ENCODE peak calls at places on chromosomes 16 and 17, in nine cellular contexts. K is cardiac fibroblast, R is mammary epithelial cell, N is ovary, L is heart left ventricle, S is GM13977, F is HL-60, P is GM20000, A is thoracic aorta. W is an unnamed sample.

GRCh38 chr17:50877838-50878237 is 11.7 kb upstream of the TOB1 start:
- DNase-seq in K (no peak), R (no peak), N (no peak), L (no peak), S (no peak), F (no peak), P (no peak), A (no peak), W (no peak)

GRCh38 chr16:79449067-79449466 is 151.5 kb downstream of the MAF start:
- DNase-seq in K (no peak), R (no peak), N (no peak), L (no peak), S (no peak), F (no peak), P (no peak), A (no peak), W (no peak)

GRCh38 chr17:28725660-28726395 is at the start of gene TLCD1:
- DNase-seq in K (peak), R (peak), N (peak), L (peak), S (peak), F (peak), P (peak), A (no peak), W (peak)

GRCh38 chr16:82384897-82385296 is 214.9 kb upstream of the MPHOSPH6 start:
- DNase-seq in K (no peak), R (no peak), N (no peak), L (no peak), S (no peak), F (no peak), P (no peak), A (no peak), W (no peak)

GRCh38 chr17:69870751-69871199 is 204.2 kb upstream of the KCNJ16 start:
- DNase-seq in K (peak), R (peak), N (no peak), L (no peak), S (no peak), F (no peak), P (no peak), A (no peak), W (no peak)

GRCh38 chr17:49676276-49676868 is 1.5 kb downstream of the SPOP start:
- DNase-seq in K (peak), R (peak), N (no peak), L (no peak), S (peak), F (peak), P (peak), A (no peak), W (peak)

GRCh38 chr16:89007371-89008249 is 30.6 kb upstream of the CBFA2T3 start:
- DNase-seq in K (no peak), R (no peak), N (no peak), L (peak), S (no peak), F (no peak), P (no peak), A (no peak), W (no peak)

GRCh38 chr17:75898791-75899190 is 2.0 kb upstream of the TRIM65 start:
- DNase-seq in K (no peak), R (no peak), N (no peak), L (no peak), S (no peak), F (no peak), P (no peak), A (no peak), W (no peak)

GRCh38 chr16:87562201-87562600 is 40.1 kb upstream of the JPH3 start:
- DNase-seq in K (no peak), R (no peak), N (no peak), L (no peak), S (no peak), F (no peak), P (no peak), A (no peak), W (no peak)

GRCh38 chr16:48491517-48491916 is 106.3 kb upstream of the SIAH1 start:
- DNase-seq in K (peak), R (no peak), N (no peak), L (no peak), S (no peak), F (no peak), P (no peak), A (no peak), W (no peak)

GRCh38 chr16:35492225-35492624 is 2032.8 kb downstream of the TP53TG3F start:
- DNase-seq in K (no peak), R (no peak), N (no peak), L (no peak), S (no peak), F (no peak), P (no peak), A (no peak), W (no peak)

GRCh38 chr16:68068926-68069325 is 16.2 kb upstream of the NFATC3 start:
- DNase-seq in K (no peak), R (no peak), N (no peak), L (no peak), S (no peak), F (no peak), P (no peak), A (no peak), W (no peak)

DNA sequence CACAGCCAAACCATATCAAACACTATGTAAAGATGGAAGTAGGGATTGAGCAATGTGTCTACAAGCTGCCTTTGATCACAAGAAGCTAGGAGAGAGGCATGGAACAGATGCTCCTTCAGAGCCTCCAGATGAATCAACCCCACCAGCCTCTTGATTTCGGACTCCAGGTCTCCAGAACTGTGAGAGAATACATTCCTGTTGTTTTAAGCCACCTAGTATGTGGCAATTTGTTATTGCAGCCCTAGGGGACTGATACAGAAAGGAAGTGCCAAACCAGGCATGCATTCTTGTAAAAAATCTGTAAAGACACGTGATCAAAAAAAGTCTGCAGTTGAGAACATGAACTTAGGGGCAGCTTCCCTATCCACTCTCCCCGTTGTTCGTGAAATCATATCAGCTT is 91.1 kb downstream of the C17orf67 start:
- DNase-seq in K (peak), R (no peak), N (no peak), L (no peak), S (no peak), F (peak), P (no peak), A (no peak), W (no peak)
- TF ChIP-seq CTCF in K (no peak), R (no peak), N (no peak), L (no peak), S (no peak), F (no peak), P (no peak), A (no peak), W (no peak)

DNA sequence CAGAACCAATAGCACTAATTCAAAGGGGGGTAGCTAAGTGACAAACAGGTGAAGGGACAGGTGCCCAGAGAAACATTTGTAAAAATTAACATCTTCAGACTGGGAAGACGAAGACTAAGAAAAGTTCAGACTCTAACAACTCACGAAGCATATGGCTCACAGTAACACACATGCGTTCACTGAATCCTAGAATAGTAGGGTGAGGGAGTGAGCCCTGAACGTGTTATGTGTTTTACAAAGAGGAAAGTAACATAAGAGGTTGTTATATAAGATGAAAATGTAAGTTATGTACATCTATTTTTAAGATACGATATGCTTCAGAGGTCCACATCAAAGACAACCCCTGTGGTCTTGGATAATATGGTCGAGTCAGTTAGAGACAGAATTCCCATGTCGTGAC is 15.2 kb downstream of the GSG1L2 start:
- DNase-seq in K (no peak), R (no peak), N (no peak), L (no peak), S (no peak), F (no peak), P (no peak), A (no peak), W (no peak)
- TF ChIP-seq CTCF in K (no peak), R (no peak), N (no peak), L (no peak), S (no peak), F (no peak), P (no peak), A (no peak), W (no peak)

GRCh38 chr17:40363480-40363838 is 1.1 kb downstream of the GJD3 start:
- DNase-seq in K (peak), R (no peak), N (no peak), L (peak), S (no peak), F (peak), P (no peak), A (no peak), W (no peak)

GRCh38 chr17:40361925-40362695 is 2.4 kb downstream of the GJD3 start:
- DNase-seq in K (no peak), R (no peak), N (no peak), L (no peak), S (no peak), F (no peak), P (no peak), A (no peak), W (no peak)

GRCh38 chr17:40364121-40364861 is at the start of gene GJD3:
- DNase-seq in K (no peak), R (no peak), N (no peak), L (peak), S (no peak), F (no peak), P (peak), A (no peak), W (peak)

GRCh38 chr17:40361063-40361924 is 3.2 kb downstream of the GJD3 start:
- DNase-seq in K (no peak), R (no peak), N (no peak), L (no peak), S (no peak), F (no peak), P (no peak), A (no peak), W (no peak)

GRCh38 chr17:40362696-40363479 is 1.6 kb downstream of the GJD3 start:
- DNase-seq in K (peak), R (peak), N (no peak), L (peak), S (peak), F (peak), P (peak), A (no peak), W (peak)
- TF ChIP-seq CTCF in K (peak), R (peak), N (no peak), L (peak), S (peak), F (peak), P (peak), A (peak), W (peak)

GRCh38 chr17:44191941-44192496 is 5.2 kb downstream of the TMUB2 start:
- DNase-seq in K (no peak), R (no peak), N (no peak), L (no peak), S (no peak), F (no peak), P (no peak), A (no peak), W (no peak)

GRCh38 chr17:44191389-44191788 is 4.6 kb downstream of the TMUB2 start:
- DNase-seq in K (no peak), R (no peak), N (no peak), L (peak), S (no peak), F (no peak), P (no peak), A (no peak), W (no peak)

GRCh38 chr17:44192750-44193149 is 6.0 kb downstream of the TMUB2 start:
- DNase-seq in K (no peak), R (no peak), N (no peak), L (no peak), S (no peak), F (no peak), P (no peak), A (no peak), W (no peak)

GRCh38 chr17:44190496-44190895 is 3.7 kb downstream of the TMUB2 start:
- DNase-seq in K (no peak), R (no peak), N (no peak), L (no peak), S (no peak), F (no peak), P (no peak), A (no peak), W (no peak)

DNA sequence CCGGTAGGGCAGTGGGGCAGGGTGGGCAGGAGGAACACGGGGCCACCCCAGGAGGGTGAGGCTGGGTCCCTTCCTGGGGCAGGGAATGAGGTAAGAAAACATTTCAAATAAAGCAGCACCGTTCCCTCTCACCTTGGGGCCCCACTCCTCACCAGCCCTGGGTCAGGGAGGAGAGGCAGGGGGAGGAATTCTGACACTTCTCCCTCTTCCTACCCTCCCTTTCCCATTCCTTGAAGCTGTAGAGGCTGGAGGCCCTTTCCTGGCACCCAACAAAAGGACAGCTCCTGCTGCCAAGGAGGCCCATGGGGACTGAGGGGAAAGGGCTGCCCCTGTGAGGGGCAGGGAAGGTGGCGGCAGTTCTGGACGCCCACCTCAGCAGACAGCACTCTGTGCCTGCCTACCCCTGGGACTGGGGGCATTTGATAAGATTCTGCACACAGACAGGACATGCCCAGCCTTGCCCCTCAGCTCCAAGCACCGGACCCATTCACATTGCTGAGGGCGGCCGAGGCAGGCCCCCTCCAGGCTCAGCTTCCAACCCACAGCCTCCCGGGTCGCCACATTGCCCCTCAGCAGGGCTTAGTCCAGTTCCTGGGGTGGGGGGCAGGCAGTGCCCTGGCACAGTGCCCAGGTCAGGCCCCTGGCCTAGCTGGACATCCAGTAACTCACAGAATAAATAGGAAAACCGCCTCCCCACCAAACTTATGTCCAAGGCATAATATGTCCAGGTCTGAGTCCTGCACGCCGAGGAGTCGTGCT is 6.2 kb downstream of the ATXN7L3 start:
- DNase-seq in K (no peak), R (no peak), N (no peak), L (no peak), S (no peak), F (no peak), P (no peak), A (no peak), W (no peak)
- TF ChIP-seq CTCF in K (no peak), R (no peak), N (no peak), L (no peak), S (no peak), F (no peak), P (no peak), A (no peak), W (no peak)

GRCh38 chr16:10280262-10281170 is 98.3 kb upstream of the GRIN2A start:
- DNase-seq in K (no peak), R (no peak), N (no peak), L (no peak), S (no peak), F (no peak), P (no peak), A (no peak), W (no peak)

GRCh38 chr16:10282367-10282766 is 100.1 kb upstream of the GRIN2A start:
- DNase-seq in K (no peak), R (no peak), N (no peak), L (no peak), S (no peak), F (no peak), P (no peak), A (no peak), W (no peak)

GRCh38 chr16:10277597-10277996 is 95.4 kb upstream of the GRIN2A start:
- DNase-seq in K (no peak), R (no peak), N (no peak), L (no peak), S (no peak), F (no peak), P (no peak), A (no peak), W (no peak)
- TF ChIP-seq CTCF in K (no peak), R (no peak), N (no peak), L (no peak), S (no peak), F (no peak), P (no peak), A (no peak), W (no peak)

GRCh38 chr16:27285676-27286196 is 17.2 kb upstream of the NSMCE1 start:
- DNase-seq in K (no peak), R (no peak), N (no peak), L (no peak), S (no peak), F (no peak), P (no peak), A (no peak), W (no peak)
- TF ChIP-seq CTCF in K (no peak), R (no peak), N (no peak), L (no peak), S (no peak), F (no peak), P (no peak), A (no peak), W (no peak)

GRCh38 chr16:70345840-70346239 is 863 bp upstream of the DDX19A start:
- DNase-seq in K (no peak), R (no peak), N (no peak), L (no peak), S (no peak), F (no peak), P (no peak), A (no peak), W (no peak)

GRCh38 chr16:70342016-70342415 is 4.7 kb upstream of the DDX19A start:
- DNase-seq in K (no peak), R (no peak), N (no peak), L (no peak), S (no peak), F (no peak), P (no peak), A (no peak), W (no peak)

GRCh38 chr16:70337814-70338213 is 8.9 kb upstream of the DDX19A start:
- DNase-seq in K (no peak), R (no peak), N (no peak), L (no peak), S (no peak), F (no peak), P (no peak), A (no peak), W (no peak)

DNA sequence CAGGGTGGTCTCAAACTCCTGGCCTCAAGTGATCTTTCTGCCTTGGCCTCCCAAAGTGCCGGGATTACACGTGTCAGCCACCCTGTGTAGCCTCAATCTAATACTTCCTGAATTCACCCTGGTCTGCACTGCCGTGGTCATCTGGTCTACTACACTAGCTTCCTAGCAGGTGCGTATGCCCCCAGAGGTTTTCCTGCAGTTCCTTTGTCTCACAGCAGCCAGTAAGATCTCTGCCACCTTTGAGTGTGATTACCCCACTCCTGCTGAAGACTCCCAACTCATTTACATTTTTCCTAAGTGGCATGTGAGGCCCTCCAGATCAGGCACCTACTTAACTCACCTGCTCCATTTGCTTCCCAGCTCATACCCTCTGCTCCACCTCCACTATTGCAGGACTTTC is 5.1 kb upstream of the DDX19A start:
- DNase-seq in K (no peak), R (no peak), N (no peak), L (no peak), S (no peak), F (no peak), P (no peak), A (no peak), W (no peak)
- TF ChIP-seq CTCF in K (no peak), R (no peak), N (no peak), L (no peak), S (no peak), F (no peak), P (no peak), A (no peak), W (no peak)

GRCh38 chr17:83042522-83043158 is 36.8 kb upstream of the METRNL start:
- DNase-seq in K (no peak), R (no peak), N (no peak), L (no peak), S (no peak), F (no peak), P (no peak), A (no peak), W (no peak)
- TF ChIP-seq CTCF in K (no peak), R (no peak), N (no peak), L (no peak), S (no peak), F (no peak), P (no peak), A (no peak), W (no peak)

DNA sequence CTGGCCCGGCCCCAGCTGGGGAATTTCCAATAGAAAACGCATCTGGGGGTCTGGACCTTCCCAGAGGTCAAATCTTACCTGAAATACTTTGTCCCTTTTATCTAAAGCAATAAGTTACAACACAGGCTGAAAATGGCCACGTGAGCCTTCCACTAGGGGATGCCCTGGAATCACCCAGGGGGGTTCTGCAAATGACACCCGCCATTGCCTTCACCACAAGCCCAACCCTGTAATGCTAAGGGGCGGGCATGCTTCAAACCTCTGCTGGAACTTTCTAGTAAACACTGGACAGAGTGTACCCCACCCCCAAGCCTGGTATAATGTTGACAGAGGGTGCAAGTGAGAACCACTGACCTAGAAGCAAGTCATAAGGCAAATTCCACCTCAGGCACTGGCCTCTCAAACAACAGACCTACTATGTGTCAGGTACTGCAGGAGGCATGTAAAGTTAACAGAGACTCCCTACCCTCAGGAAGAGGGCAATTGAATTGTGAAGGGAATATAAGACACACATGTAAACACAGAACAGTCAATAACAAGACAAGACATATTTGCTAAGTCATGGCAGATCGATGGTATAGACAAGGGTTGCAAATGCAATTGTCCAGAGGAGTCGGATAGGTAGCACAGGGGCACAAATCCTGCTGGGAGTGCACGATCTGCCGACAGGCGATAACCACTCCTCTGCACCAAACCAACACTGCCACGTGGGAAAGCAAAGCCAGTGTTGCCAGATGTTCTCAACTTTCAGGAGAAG is 59.0 kb downstream of the ARHGAP17 start:
- DNase-seq in K (no peak), R (no peak), N (no peak), L (no peak), S (no peak), F (no peak), P (no peak), A (no peak), W (no peak)
- TF ChIP-seq CTCF in K (no peak), R (no peak), N (no peak), L (no peak), S (peak), F (no peak), P (no peak), A (no peak), W (no peak)

W was measured in GM13976.